ENCODE peak calls at places on chromosomes 2 and 18, in four cellular contexts. O is H9, F is neuronal stem cell, Y is IMR-90. P is an unnamed sample.

GRCh38 chr2:66840321-66841014 is 405.5 kb downstream of the MEIS1 start:
- DNase-seq in O (no peak), F (no peak), Y (peak), P (peak)

GRCh38 chr2:231110551-231110950 is 14.3 kb downstream of the HTR2B start:
- DNase-seq in O (no peak), F (no peak), Y (peak), P (no peak)

GRCh38 chr2:230457073-230457768 is 41.2 kb downstream of the SP100 start:
- DNase-seq in O (no peak), F (no peak), Y (no peak), P (no peak)

GRCh38 chr2:236546561-236546961 is 23.1 kb upstream of the ACKR3 start:
- DNase-seq in O (no peak), F (no peak), Y (no peak), P (no peak)

GRCh38 chr18:27771571-27771970 is 405.4 kb downstream of the CDH2 start:
- DNase-seq in O (no peak), F (no peak), Y (no peak), P (no peak)

GRCh38 chr18:44180683-44181082 is 500.0 kb upstream of the SETBP1 start:
- DNase-seq in O (no peak), F (no peak), Y (peak), P (peak)

GRCh38 chr2:10678225-10678624 is 11.6 kb downstream of the NOL10 start:
- DNase-seq in O (no peak), F (no peak), Y (no peak), P (no peak)

GRCh38 chr2:237724811-237725478 is 73.6 kb upstream of the RBM44 start:
- DNase-seq in O (no peak), F (no peak), Y (no peak), P (no peak)

GRCh38 chr2:3355951-3356569 is 21.6 kb downstream of the EIPR1 start:
- DNase-seq in O (no peak), F (no peak), Y (no peak), P (no peak)

GRCh38 chr2:174336403-174337336 is 1.9 kb downstream of the SP9 start:
- DNase-seq in O (peak), F (peak), Y (no peak), P (peak)

GRCh38 chr2:105517814-105518705 is 119.2 kb upstream of the FHL2 start:
- DNase-seq in O (no peak), F (no peak), Y (no peak), P (no peak)

GRCh38 chr2:45178854-45179253 is 169.6 kb upstream of the SIX2 start:
- DNase-seq in O (no peak), F (no peak), Y (peak), P (no peak)

GRCh38 chr2:223100061-223100511 is 48.1 kb downstream of the KCNE4 start:
- DNase-seq in O (no peak), F (no peak), Y (peak), P (no peak)

GRCh38 chr2:12675352-12675795 is 41.4 kb upstream of the TRIB2 start:
- DNase-seq in O (no peak), F (no peak), Y (peak), P (peak)

GRCh38 chr2:172464340-172465129 is 37.1 kb downstream of the ITGA6 start:
- DNase-seq in O (no peak), F (no peak), Y (no peak), P (peak)

GRCh38 chr2:119694994-119695521 is 16.1 kb downstream of the TMEM177 start:
- DNase-seq in O (no peak), F (no peak), Y (peak), P (no peak)

GRCh38 chr2:233462826-233463470 is 103.6 kb downstream of the USP40 start:
- DNase-seq in O (no peak), F (no peak), Y (no peak), P (no peak)

GRCh38 chr18:74116628-74117554 is 30.7 kb downstream of the FBXO15 start:
- DNase-seq in O (peak), F (no peak), Y (peak), P (no peak)

GRCh38 chr2:199807966-199808365 is 43.0 kb downstream of the FTCDNL1 start:
- DNase-seq in O (no peak), F (no peak), Y (no peak), P (no peak)

GRCh38 chr2:38261569-38262513 is 115.2 kb downstream of the ATL2 start:
- DNase-seq in O (no peak), F (no peak), Y (no peak), P (no peak)

GRCh38 chr2:241272298-241272721 is 43.2 kb downstream of the HDLBP start:
- DNase-seq in O (peak), F (peak), Y (no peak), P (peak)

GRCh38 chr18:36580874-36581750 is 247.7 kb downstream of the TPGS2 start:
- DNase-seq in O (no peak), F (no peak), Y (peak), P (no peak)

GRCh38 chr2:45674035-45674791 is 22.7 kb downstream of the PRKCE start:
- DNase-seq in O (no peak), F (no peak), Y (peak), P (no peak)

GRCh38 chr2:177540293-177540692 is 147.7 kb downstream of the AGPS start:
- DNase-seq in O (no peak), F (no peak), Y (no peak), P (no peak)

GRCh38 chr18:45228989-45229388 is 386.3 kb upstream of the SLC14A2 start:
- DNase-seq in O (no peak), F (no peak), Y (no peak), P (no peak)

GRCh38 chr18:56321470-56321869 is 316.9 kb downstream of the TXNL1 start:
- DNase-seq in O (no peak), F (no peak), Y (no peak), P (no peak)

GRCh38 chr2:63051795-63052333 is 1.2 kb downstream of the OTX1 start:
- DNase-seq in O (peak), F (peak), Y (no peak), P (no peak)

GRCh38 chr2:63053235-63053888 is 2.7 kb downstream of the OTX1 start:
- DNase-seq in O (no peak), F (no peak), Y (no peak), P (no peak)

GRCh38 chr2:63053889-63054725 is 3.5 kb downstream of the OTX1 start:
- DNase-seq in O (peak), F (peak), Y (no peak), P (peak)

GRCh38 chr2:63050916-63051794 is 525 bp downstream of the OTX1 start:
- DNase-seq in O (peak), F (peak), Y (no peak), P (no peak)

DNA sequence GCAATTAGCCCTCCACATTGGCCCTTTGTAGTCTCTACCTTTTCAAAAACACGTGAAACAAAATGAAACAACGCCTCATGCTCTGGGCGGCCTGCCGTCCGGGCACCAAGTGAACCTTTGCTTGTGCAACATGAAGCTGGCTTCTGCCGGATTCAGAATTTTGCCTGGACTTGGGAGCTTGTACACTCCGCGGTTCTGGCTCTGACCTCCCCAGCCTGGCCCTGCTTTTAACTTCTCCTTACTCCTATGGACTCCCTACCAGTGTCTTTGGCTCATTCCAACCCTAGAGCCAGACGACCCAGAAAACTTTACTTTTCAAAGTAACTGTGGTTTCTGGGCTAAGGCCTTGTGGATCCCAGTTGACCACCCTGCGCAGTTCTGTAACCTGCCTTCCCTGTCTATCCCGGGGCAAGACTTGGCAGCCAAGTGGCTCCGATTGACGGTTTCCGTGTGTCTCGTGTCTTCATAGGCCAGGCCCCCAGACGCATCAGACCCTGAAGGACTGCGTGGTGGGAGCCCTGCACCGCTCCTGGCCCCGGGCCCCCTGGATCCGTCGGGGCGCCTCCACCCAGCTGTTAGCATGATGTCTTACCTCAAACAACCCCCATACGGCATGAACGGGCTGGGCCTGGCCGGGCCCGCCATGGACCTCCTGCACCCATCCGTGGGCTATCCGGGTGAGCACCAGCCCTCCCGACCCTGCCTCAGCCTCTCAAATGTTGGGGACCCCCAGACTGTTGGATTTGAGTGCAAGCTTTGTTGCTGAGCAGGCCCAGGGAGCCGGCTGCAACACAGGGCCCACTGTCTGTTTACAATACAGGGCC is 2.0 kb downstream of the OTX1 start:
- DNase-seq in O (peak), F (no peak), Y (no peak), P (no peak)
- H3K18ac ChIP-seq in O (no peak), F (peak), Y (no peak), P (no peak)

GRCh38 chr2:29744976-29745375 is 176.4 kb downstream of the ALK start:
- DNase-seq in O (no peak), F (no peak), Y (no peak), P (no peak)

GRCh38 chr2:29749041-29749440 is 172.3 kb downstream of the ALK start:
- DNase-seq in O (no peak), F (no peak), Y (no peak), P (no peak)

GRCh38 chr2:29749843-29750242 is 171.5 kb downstream of the ALK start:
- DNase-seq in O (no peak), F (no peak), Y (no peak), P (no peak)

GRCh38 chr2:29751390-29751789 is 170.0 kb downstream of the ALK start:
- DNase-seq in O (no peak), F (no peak), Y (no peak), P (no peak)

GRCh38 chr2:29747786-29748470 is 173.5 kb downstream of the ALK start:
- DNase-seq in O (no peak), F (no peak), Y (peak), P (peak)
- H2AFZ ChIP-seq in O (no peak), F (no peak), Y (no peak), P (no peak)

GRCh38 chr2:135530313-135531230 is at the start of gene ZRANB3:
- DNase-seq in O (peak), F (peak), Y (peak), P (peak)
- H3K18ac ChIP-seq in O (peak), F (peak), Y (peak), P (peak)

DNA sequence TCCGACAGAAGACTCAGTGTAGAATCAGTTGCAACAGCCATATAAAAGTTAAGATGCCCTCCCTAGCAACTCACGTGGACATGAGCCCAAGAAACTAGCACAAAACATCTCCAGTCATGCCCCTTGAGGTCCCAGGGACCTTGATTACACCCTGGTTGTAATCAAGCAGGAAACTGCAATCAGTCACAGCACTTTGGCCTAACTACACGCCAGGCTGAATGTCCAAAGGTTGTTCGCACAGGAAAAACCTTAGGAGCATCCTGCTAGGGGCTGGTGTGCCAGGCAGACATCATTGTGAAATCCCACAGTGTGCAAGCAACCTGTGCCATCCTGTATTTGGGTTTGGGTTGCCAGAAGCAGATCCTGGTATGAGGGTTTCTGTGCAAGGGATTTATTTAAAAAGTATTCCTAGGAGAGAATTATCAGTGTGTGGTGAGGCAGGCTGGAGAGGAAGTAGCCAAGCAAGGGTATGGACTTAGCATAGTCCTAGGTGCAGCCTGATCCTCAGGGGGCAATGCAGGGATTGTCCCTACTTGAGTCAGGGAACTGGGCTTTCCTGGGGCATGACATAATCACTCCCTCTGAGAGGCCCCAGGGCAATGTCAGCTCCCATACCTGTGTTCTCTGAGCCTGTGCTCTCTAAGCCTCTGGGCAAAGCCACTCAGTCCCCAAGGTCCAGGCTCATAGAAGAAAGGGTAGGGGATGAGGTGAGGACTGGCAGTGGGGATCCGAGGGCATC is 17.8 kb upstream of the SULT1C2 start:
- DNase-seq in O (no peak), F (no peak), Y (no peak), P (peak)
- H2AFZ ChIP-seq in O (no peak), F (no peak), Y (no peak), P (no peak)

GRCh38 chr18:79133724-79134123 is 64.5 kb downstream of the ATP9B start:
- DNase-seq in O (no peak), F (no peak), Y (no peak), P (no peak)
- H3K18ac ChIP-seq in O (no peak), F (no peak), Y (no peak), P (no peak)

GRCh38 chr18:9104244-9104901 is 1.9 kb downstream of the NDUFV2 start:
- DNase-seq in O (no peak), F (no peak), Y (no peak), P (no peak)
- H2AFZ ChIP-seq in O (no peak), F (no peak), Y (no peak), P (no peak)

DNA sequence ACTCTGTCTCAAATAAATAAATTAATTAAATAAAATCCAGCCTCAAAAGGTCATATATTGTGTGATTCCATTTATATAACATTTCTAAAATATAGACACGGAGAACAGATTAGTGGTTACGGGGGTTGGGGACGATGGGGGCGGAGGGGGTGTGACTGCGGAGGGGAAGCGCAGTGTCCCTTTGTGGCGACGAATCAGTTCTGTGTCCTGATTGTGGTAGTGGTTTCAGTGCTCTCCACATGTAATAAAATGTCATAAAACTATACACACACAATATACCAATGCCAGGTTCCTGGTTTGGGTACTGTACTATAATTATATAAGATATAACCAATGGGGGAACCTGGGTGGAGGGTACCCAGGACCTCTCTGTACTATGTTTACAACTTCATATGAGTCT is 186.4 kb downstream of the ANAPC1 start:
- DNase-seq in O (no peak), F (no peak), Y (no peak), P (no peak)
- H3K18ac ChIP-seq in O (no peak), F (no peak), Y (no peak), P (no peak)

DNA sequence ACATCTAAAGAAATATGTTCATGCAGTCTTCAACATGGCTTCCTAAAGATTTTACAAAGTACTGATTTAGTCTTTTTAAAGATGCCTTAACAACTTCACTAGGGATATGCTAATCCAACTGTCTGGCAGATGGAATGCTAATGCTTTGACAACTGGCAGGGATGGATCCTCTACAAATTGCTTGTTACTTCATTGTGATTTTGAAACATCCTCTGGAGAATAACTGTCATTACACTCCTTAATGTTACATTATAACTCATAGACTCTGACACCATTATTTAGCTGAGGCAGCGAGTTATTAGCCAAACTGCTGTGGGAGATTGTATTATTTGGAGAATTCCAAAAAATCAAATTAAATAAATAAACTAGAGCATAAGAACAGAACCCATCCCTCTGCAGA is 321.0 kb upstream of the TFPI start:
- DNase-seq in O (no peak), F (no peak), Y (no peak), P (no peak)
- H2AFZ ChIP-seq in O (no peak), F (no peak), Y (no peak), P (no peak)

GRCh38 chr2:1552611-1553010 is 139.3 kb downstream of the TPO start:
- DNase-seq in O (no peak), F (no peak), Y (no peak), P (no peak)

GRCh38 chr2:1548910-1549673 is 135.8 kb downstream of the TPO start:
- DNase-seq in O (no peak), F (no peak), Y (peak), P (no peak)

GRCh38 chr2:1551905-1552304 is 138.6 kb downstream of the TPO start:
- DNase-seq in O (no peak), F (no peak), Y (no peak), P (no peak)

GRCh38 chr2:1550076-1550475 is 136.8 kb downstream of the TPO start:
- DNase-seq in O (no peak), F (no peak), Y (no peak), P (peak)

GRCh38 chr2:1550658-1551316 is 137.5 kb downstream of the TPO start:
- DNase-seq in O (peak), F (peak), Y (peak), P (peak)
- H3K18ac ChIP-seq in O (no peak), F (peak), Y (no peak), P (no peak)

P was measured in trophoblast cell.